ENCODE peak calls at places on chromosome 9, in six cellular contexts. One of them, this sample, is unnamed.

GRCh38 chr9:127589955-127590370 is 22.1 kb upstream of the STXBP1 start:
- DNase-seq in choroid plexus epithelial cell: peak
- DNase-seq in brain microvascular endothelial cell: peak
- DNase-seq in cardiac muscle cell: peak
- DNase-seq in CD8-positive, alpha-beta T cell: no peak
- DNase-seq in psoas muscle: peak
- DNase-seq in this sample: no peak

GRCh38 chr9:129617167-129617566 is 3.7 kb downstream of the C9orf50 start:
- DNase-seq in CD8-positive, alpha-beta T cell: no peak
- DNase-seq in psoas muscle: no peak
- DNase-seq in cardiac muscle cell: no peak
- DNase-seq in choroid plexus epithelial cell: peak
- DNase-seq in brain microvascular endothelial cell: peak
- DNase-seq in this sample: no peak

GRCh38 chr9:79734989-79735779 is 163.4 kb downstream of the TLE4 start:
- DNase-seq in psoas muscle: no peak
- DNase-seq in CD8-positive, alpha-beta T cell: no peak
- DNase-seq in choroid plexus epithelial cell: no peak
- DNase-seq in cardiac muscle cell: no peak
- DNase-seq in brain microvascular endothelial cell: no peak
- DNase-seq in this sample: no peak

GRCh38 chr9:2017459-2018161 is 2.5 kb downstream of the SMARCA2 start:
- DNase-seq in brain microvascular endothelial cell: peak
- DNase-seq in choroid plexus epithelial cell: peak
- DNase-seq in CD8-positive, alpha-beta T cell: peak
- DNase-seq in cardiac muscle cell: peak
- DNase-seq in psoas muscle: peak
- DNase-seq in this sample: peak

GRCh38 chr9:91151014-91151740 is 210.5 kb downstream of the AUH start:
- DNase-seq in choroid plexus epithelial cell: peak
- DNase-seq in CD8-positive, alpha-beta T cell: no peak
- DNase-seq in psoas muscle: no peak
- DNase-seq in brain microvascular endothelial cell: peak
- DNase-seq in cardiac muscle cell: peak
- DNase-seq in this sample: peak

GRCh38 chr9:128722380-128723351 is 1.3 kb downstream of the ZDHHC12 start:
- DNase-seq in brain microvascular endothelial cell: no peak
- DNase-seq in psoas muscle: no peak
- DNase-seq in cardiac muscle cell: no peak
- DNase-seq in choroid plexus epithelial cell: no peak
- DNase-seq in CD8-positive, alpha-beta T cell: no peak
- DNase-seq in this sample: no peak

GRCh38 chr9:35606726-35607125 is 1.7 kb downstream of the TESK1 start:
- DNase-seq in choroid plexus epithelial cell: no peak
- DNase-seq in CD8-positive, alpha-beta T cell: no peak
- DNase-seq in cardiac muscle cell: no peak
- DNase-seq in psoas muscle: no peak
- DNase-seq in brain microvascular endothelial cell: no peak
- DNase-seq in this sample: no peak

GRCh38 chr9:83219154-83219923 is 156.4 kb upstream of the RASEF start:
- DNase-seq in choroid plexus epithelial cell: peak
- DNase-seq in brain microvascular endothelial cell: peak
- DNase-seq in CD8-positive, alpha-beta T cell: no peak
- DNase-seq in cardiac muscle cell: peak
- DNase-seq in psoas muscle: peak
- DNase-seq in this sample: no peak

GRCh38 chr9:35271637-35272036 is 109.8 kb downstream of the UNC13B start:
- DNase-seq in psoas muscle: no peak
- DNase-seq in CD8-positive, alpha-beta T cell: no peak
- DNase-seq in choroid plexus epithelial cell: no peak
- DNase-seq in brain microvascular endothelial cell: no peak
- DNase-seq in cardiac muscle cell: no peak
- DNase-seq in this sample: no peak

GRCh38 chr9:121827251-121827967 is 176.0 kb downstream of the DAB2IP start:
- DNase-seq in CD8-positive, alpha-beta T cell: no peak
- DNase-seq in choroid plexus epithelial cell: no peak
- DNase-seq in cardiac muscle cell: no peak
- DNase-seq in psoas muscle: no peak
- DNase-seq in brain microvascular endothelial cell: no peak
- DNase-seq in this sample: no peak

GRCh38 chr9:91193658-91194391 is 167.9 kb downstream of the AUH start:
- DNase-seq in choroid plexus epithelial cell: peak
- DNase-seq in brain microvascular endothelial cell: peak
- DNase-seq in psoas muscle: peak
- DNase-seq in cardiac muscle cell: peak
- DNase-seq in CD8-positive, alpha-beta T cell: peak
- DNase-seq in this sample: no peak

GRCh38 chr9:129322641-129323375 is 144.7 kb upstream of the IER5L start:
- DNase-seq in CD8-positive, alpha-beta T cell: no peak
- DNase-seq in cardiac muscle cell: no peak
- DNase-seq in brain microvascular endothelial cell: no peak
- DNase-seq in psoas muscle: peak
- DNase-seq in choroid plexus epithelial cell: no peak
- DNase-seq in this sample: no peak

GRCh38 chr9:87810008-87810407 is 72.7 kb upstream of the SPATA31E1 start:
- DNase-seq in brain microvascular endothelial cell: no peak
- DNase-seq in choroid plexus epithelial cell: no peak
- DNase-seq in psoas muscle: no peak
- DNase-seq in CD8-positive, alpha-beta T cell: no peak
- DNase-seq in cardiac muscle cell: no peak
- DNase-seq in this sample: no peak
- H3K4me3 ChIP-seq in brain microvascular endothelial cell: no peak
- H3K4me3 ChIP-seq in choroid plexus epithelial cell: no peak
- H3K4me3 ChIP-seq in psoas muscle: no peak
- H3K4me3 ChIP-seq in CD8-positive, alpha-beta T cell: no peak
- H3K4me3 ChIP-seq in cardiac muscle cell: no peak
- H3K4me3 ChIP-seq in this sample: no peak

GRCh38 chr9:71816782-71817549 is 48.7 kb upstream of the CEMIP2 start:
- DNase-seq in cardiac muscle cell: no peak
- DNase-seq in psoas muscle: no peak
- DNase-seq in choroid plexus epithelial cell: no peak
- DNase-seq in CD8-positive, alpha-beta T cell: no peak
- DNase-seq in brain microvascular endothelial cell: no peak
- DNase-seq in this sample: no peak

GRCh38 chr9:71822935-71823334 is 54.6 kb upstream of the CEMIP2 start:
- DNase-seq in choroid plexus epithelial cell: no peak
- DNase-seq in cardiac muscle cell: no peak
- DNase-seq in brain microvascular endothelial cell: no peak
- DNase-seq in psoas muscle: no peak
- DNase-seq in CD8-positive, alpha-beta T cell: no peak
- DNase-seq in this sample: no peak

GRCh38 chr9:71822455-71822854 is 54.1 kb upstream of the CEMIP2 start:
- DNase-seq in choroid plexus epithelial cell: no peak
- DNase-seq in cardiac muscle cell: no peak
- DNase-seq in brain microvascular endothelial cell: no peak
- DNase-seq in CD8-positive, alpha-beta T cell: no peak
- DNase-seq in psoas muscle: no peak
- DNase-seq in this sample: no peak

GRCh38 chr9:71820516-71820915 is 52.2 kb upstream of the CEMIP2 start:
- DNase-seq in brain microvascular endothelial cell: no peak
- DNase-seq in CD8-positive, alpha-beta T cell: no peak
- DNase-seq in choroid plexus epithelial cell: peak
- DNase-seq in cardiac muscle cell: peak
- DNase-seq in psoas muscle: no peak
- DNase-seq in this sample: no peak

DNA sequence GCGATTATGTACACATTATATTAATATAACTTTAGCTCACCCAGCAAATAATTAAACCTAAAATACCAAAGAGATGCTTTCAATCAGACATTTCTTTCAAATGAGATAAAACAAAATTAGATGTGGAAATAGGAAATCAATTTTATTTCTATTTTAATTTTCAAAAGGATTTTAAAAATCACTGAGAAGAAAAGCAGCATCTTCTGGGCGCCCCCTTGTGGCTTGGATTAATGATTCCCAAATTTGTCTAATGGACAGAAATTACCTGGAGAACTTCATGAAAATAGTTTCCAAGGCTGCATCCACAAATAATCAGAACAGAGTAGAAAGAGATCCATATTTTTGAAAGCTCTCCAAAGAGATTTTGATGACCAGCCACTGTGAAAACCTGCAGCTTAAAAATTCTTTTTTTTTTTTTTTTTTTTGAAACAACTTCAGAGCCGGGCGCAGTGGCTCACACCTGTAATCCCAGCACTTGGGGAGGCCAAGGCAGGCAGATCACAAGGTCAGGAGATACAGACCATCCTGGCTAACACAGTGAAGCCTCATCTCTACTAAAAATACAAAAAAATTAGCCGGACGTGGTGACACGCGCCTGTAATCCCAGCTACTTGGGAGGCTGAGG is 50.9 kb upstream of the CEMIP2 start:
- DNase-seq in CD8-positive, alpha-beta T cell: peak
- DNase-seq in psoas muscle: no peak
- DNase-seq in choroid plexus epithelial cell: peak
- DNase-seq in brain microvascular endothelial cell: peak
- DNase-seq in cardiac muscle cell: peak
- DNase-seq in this sample: no peak
- TF ChIP-seq CTCF in CD8-positive, alpha-beta T cell: peak
- TF ChIP-seq CTCF in psoas muscle: peak
- TF ChIP-seq CTCF in choroid plexus epithelial cell: peak
- TF ChIP-seq CTCF in brain microvascular endothelial cell: peak
- TF ChIP-seq CTCF in cardiac muscle cell: peak
- TF ChIP-seq CTCF in this sample: peak

DNA sequence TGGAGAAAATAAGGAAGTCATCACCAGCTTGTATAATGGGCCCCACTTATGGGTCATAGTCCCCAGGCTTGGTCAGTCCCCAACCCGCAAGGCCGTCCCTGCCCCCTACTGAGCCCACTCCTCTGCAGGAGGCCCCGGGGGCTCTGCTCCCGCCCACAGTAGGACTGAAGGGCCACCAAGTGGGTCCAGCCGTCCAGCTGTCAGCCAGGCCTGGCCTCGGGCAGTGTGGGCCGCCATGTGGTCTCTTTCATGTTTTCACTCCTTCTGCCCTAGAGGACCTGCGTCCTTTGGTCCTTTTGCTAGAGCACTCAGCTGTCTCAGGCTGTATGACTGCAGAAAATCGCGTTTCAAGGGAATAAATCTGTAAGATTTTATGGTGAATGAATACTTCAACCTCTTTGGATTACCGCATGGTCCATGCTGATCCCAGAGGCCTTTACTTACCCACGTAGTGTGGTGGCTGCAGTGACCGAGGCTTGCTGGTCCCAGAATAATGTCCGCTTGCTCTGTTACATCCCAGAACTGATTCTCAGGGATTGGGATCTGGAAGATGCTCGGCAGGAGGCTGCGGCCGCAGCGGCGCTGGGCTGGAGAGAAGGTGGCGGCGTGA is 105.8 kb upstream of the FAM120A start:
- DNase-seq in brain microvascular endothelial cell: no peak
- DNase-seq in choroid plexus epithelial cell: no peak
- DNase-seq in psoas muscle: no peak
- DNase-seq in cardiac muscle cell: no peak
- DNase-seq in CD8-positive, alpha-beta T cell: no peak
- DNase-seq in this sample: no peak
- H3K4me3 ChIP-seq in brain microvascular endothelial cell: peak
- H3K4me3 ChIP-seq in choroid plexus epithelial cell: peak
- H3K4me3 ChIP-seq in psoas muscle: peak
- H3K4me3 ChIP-seq in cardiac muscle cell: peak
- H3K4me3 ChIP-seq in CD8-positive, alpha-beta T cell: peak
- H3K4me3 ChIP-seq in this sample: no peak

GRCh38 chr9:124457887-124458431 is 7.7 kb downstream of the ADGRD2 start:
- DNase-seq in choroid plexus epithelial cell: no peak
- DNase-seq in brain microvascular endothelial cell: no peak
- DNase-seq in psoas muscle: no peak
- DNase-seq in cardiac muscle cell: no peak
- DNase-seq in CD8-positive, alpha-beta T cell: no peak
- DNase-seq in this sample: no peak
- TF ChIP-seq CTCF in choroid plexus epithelial cell: no peak
- TF ChIP-seq CTCF in brain microvascular endothelial cell: no peak
- TF ChIP-seq CTCF in psoas muscle: no peak
- TF ChIP-seq CTCF in cardiac muscle cell: no peak
- TF ChIP-seq CTCF in CD8-positive, alpha-beta T cell: no peak
- TF ChIP-seq CTCF in this sample: peak

GRCh38 chr9:37029304-37029775 is 4.7 kb downstream of the PAX5 start:
- DNase-seq in choroid plexus epithelial cell: no peak
- DNase-seq in CD8-positive, alpha-beta T cell: no peak
- DNase-seq in psoas muscle: no peak
- DNase-seq in cardiac muscle cell: no peak
- DNase-seq in brain microvascular endothelial cell: no peak
- DNase-seq in this sample: no peak
- H3K4me3 ChIP-seq in choroid plexus epithelial cell: no peak
- H3K4me3 ChIP-seq in CD8-positive, alpha-beta T cell: no peak
- H3K4me3 ChIP-seq in psoas muscle: peak
- H3K4me3 ChIP-seq in cardiac muscle cell: no peak
- H3K4me3 ChIP-seq in brain microvascular endothelial cell: no peak
- H3K4me3 ChIP-seq in this sample: peak

DNA sequence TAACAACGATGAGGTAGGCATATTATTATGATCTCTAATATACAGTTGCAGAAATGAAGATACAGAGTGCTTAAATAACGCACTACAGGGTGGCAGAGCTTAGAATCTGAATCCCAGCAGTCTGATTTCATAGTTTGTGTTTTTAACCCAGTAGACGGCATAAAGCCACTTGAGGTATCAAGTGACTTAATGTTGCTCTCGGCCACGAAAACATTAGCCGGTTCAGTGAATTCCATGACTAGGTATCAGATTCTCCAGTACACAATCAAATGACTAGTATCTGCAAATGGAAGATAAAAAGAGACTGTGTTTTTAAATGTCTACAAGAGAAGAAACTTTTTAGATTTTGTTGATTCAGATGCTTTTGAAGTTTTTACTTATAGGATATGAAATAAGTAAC is 24.8 kb downstream of the SMC2 start:
- DNase-seq in choroid plexus epithelial cell: no peak
- DNase-seq in brain microvascular endothelial cell: no peak
- DNase-seq in cardiac muscle cell: no peak
- DNase-seq in psoas muscle: no peak
- DNase-seq in CD8-positive, alpha-beta T cell: no peak
- DNase-seq in this sample: no peak
- TF ChIP-seq CTCF in choroid plexus epithelial cell: no peak
- TF ChIP-seq CTCF in brain microvascular endothelial cell: no peak
- TF ChIP-seq CTCF in cardiac muscle cell: no peak
- TF ChIP-seq CTCF in psoas muscle: no peak
- TF ChIP-seq CTCF in CD8-positive, alpha-beta T cell: no peak
- TF ChIP-seq CTCF in this sample: no peak

DNA sequence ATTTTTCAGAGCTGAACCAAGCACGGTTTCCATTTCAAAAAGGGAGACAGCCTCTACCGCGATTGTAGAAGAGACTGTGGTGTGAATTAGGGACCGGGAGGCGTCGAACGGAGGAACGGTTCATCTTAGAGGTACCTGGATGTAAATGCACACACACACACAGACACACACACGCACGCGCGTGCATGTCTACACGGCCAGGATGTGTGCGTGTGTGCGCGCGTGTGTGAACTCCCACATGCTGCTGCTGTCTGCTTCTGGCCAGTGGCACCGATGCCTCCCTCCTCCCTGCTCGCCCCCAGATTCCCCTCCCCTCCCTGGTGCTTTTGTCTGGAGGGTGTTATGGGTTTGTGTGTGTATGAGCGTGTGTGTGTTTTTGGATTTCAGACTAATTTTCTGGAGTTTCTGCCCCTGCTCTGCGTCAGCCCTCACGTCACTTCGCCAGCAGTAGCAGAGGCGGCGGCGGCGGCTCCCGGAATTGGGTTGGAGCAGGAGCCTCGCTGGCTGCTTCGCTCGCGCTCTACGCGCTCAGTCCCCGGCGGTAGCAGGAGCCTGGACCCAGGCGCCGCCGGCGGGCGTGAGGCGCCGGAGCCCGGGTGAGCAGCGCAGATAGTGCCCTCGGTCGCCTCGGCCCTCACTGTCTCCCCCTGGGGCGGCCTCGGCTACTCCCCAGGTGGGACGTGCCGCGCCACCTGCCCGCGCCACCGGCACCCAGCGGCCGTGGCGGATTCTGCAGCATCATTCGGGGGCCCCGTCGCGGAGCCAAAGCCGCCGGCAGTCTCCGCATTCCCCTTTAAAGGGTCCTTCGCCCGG is at the start of gene NTRK2:
- DNase-seq in choroid plexus epithelial cell: no peak
- DNase-seq in cardiac muscle cell: peak
- DNase-seq in CD8-positive, alpha-beta T cell: no peak
- DNase-seq in brain microvascular endothelial cell: peak
- DNase-seq in psoas muscle: peak
- DNase-seq in this sample: no peak
- H3K4me3 ChIP-seq in choroid plexus epithelial cell: peak
- H3K4me3 ChIP-seq in cardiac muscle cell: peak
- H3K4me3 ChIP-seq in CD8-positive, alpha-beta T cell: no peak
- H3K4me3 ChIP-seq in brain microvascular endothelial cell: peak
- H3K4me3 ChIP-seq in psoas muscle: peak
- H3K4me3 ChIP-seq in this sample: peak

This sample was measured in GM12864.